ENCODE peak calls at places on chromosomes 6 and 20, in seven cellular contexts. X, U, A, Z, H, P and L are unnamed samples.

GRCh38 chr6:158262755-158263154 is 49.5 kb upstream of the TULP4 start:
- DNase-seq in X (no peak), U (no peak), A (no peak), Z (no peak), H (no peak), P (no peak), L (no peak)

GRCh38 chr6:99432877-99433276 is 7.8 kb upstream of the PNISR start:
- DNase-seq in X (no peak), U (peak), A (no peak), Z (no peak), H (no peak), P (no peak), L (no peak)

GRCh38 chr6:63527658-63528514 is 44.4 kb upstream of the LOC128125822 start:
- DNase-seq in X (peak), U (no peak), A (peak), Z (peak), H (no peak), P (peak), L (peak)

GRCh38 chr6:167750956-167751358 is 75.8 kb upstream of the AFDN start:
- DNase-seq in X (peak), U (no peak), A (peak), Z (peak), H (no peak), P (peak), L (peak)

GRCh38 chr6:13395272-13396237 is 67.2 kb upstream of the TBC1D7 start:
- DNase-seq in X (no peak), U (no peak), A (peak), Z (peak), H (no peak), P (peak), L (peak)

GRCh38 chr6:1535295-1535694 is 74.4 kb upstream of the FOXC1 start:
- DNase-seq in X (peak), U (no peak), A (no peak), Z (no peak), H (peak), P (no peak), L (no peak)

GRCh38 chr20:57993738-57994431 is 234.6 kb downstream of the ANKRD60 start:
- DNase-seq in X (no peak), U (no peak), A (no peak), Z (no peak), H (no peak), P (no peak), L (no peak)

GRCh38 chr6:148947621-148948444 is 201.0 kb downstream of the UST start:
- DNase-seq in X (peak), U (peak), A (peak), Z (peak), H (peak), P (peak), L (no peak)

GRCh38 chr20:19710336-19710721 is 47.7 kb upstream of the RIN2 start:
- DNase-seq in X (no peak), U (no peak), A (no peak), Z (peak), H (no peak), P (no peak), L (no peak)

GRCh38 chr20:9582137-9582536 is 67.7 kb downstream of the LAMP5 start:
- DNase-seq in X (no peak), U (no peak), A (no peak), Z (no peak), H (no peak), P (no peak), L (no peak)

GRCh38 chr6:12476484-12476883 is 186.3 kb downstream of the EDN1 start:
- DNase-seq in X (no peak), U (no peak), A (no peak), Z (no peak), H (no peak), P (no peak), L (no peak)

GRCh38 chr20:45325367-45325766 is 17.3 kb upstream of the MATN4 start:
- DNase-seq in X (no peak), U (no peak), A (no peak), Z (no peak), H (no peak), P (no peak), L (no peak)

GRCh38 chr6:1601616-1602355 is 7.9 kb upstream of the FOXC1 start:
- DNase-seq in X (no peak), U (no peak), A (no peak), Z (no peak), H (no peak), P (no peak), L (no peak)

GRCh38 chr6:169387809-169388383 is 134.2 kb upstream of the THBS2 start:
- DNase-seq in X (no peak), U (no peak), A (no peak), Z (no peak), H (no peak), P (no peak), L (no peak)

GRCh38 chr6:136173519-136174507 is 76.3 kb downstream of the MTFR2 start:
- DNase-seq in X (no peak), U (no peak), A (no peak), Z (no peak), H (no peak), P (peak), L (no peak)

GRCh38 chr20:3163099-3164042 is 3.7 kb upstream of the FASTKD5 start:
- DNase-seq in X (no peak), U (no peak), A (no peak), Z (no peak), H (no peak), P (no peak), L (no peak)

GRCh38 chr6:155244434-155244833 is 19.4 kb upstream of the CLDN20 start:
- DNase-seq in X (no peak), U (no peak), A (no peak), Z (no peak), H (no peak), P (no peak), L (no peak)
- H3K27ac ChIP-seq in X (no peak), U (no peak), A (no peak), Z (no peak), H (no peak), P (no peak), L (no peak)

GRCh38 chr6:44496705-44497369 is 109.3 kb downstream of the CDC5L start:
- DNase-seq in X (no peak), U (no peak), A (no peak), Z (no peak), H (no peak), P (no peak), L (no peak)
- H3K27ac ChIP-seq in X (no peak), U (no peak), A (no peak), Z (no peak), H (no peak), P (no peak), L (no peak)

DNA sequence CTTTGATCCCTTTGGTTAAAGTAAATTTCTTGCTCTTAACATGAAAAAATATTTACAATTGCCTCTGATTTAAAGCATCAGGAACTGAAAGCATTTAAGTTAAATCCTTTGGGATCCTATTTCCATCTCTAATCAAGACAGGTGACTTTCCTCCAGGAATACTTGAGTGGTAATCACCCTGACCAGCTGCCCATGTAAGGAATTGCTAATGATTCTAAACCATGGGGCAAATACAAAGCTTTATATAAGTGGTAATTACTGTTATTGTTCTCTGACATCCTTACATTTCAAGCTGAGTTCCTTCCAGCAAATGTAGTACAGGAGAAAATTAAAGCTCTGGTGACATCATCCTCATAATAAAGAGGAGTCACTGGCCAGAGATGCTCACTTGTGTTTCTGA is 100.6 kb downstream of the CRYBG1 start:
- DNase-seq in X (no peak), U (no peak), A (no peak), Z (no peak), H (no peak), P (no peak), L (no peak)
- H3K27ac ChIP-seq in X (no peak), U (no peak), A (no peak), Z (no peak), H (no peak), P (no peak), L (no peak)

DNA sequence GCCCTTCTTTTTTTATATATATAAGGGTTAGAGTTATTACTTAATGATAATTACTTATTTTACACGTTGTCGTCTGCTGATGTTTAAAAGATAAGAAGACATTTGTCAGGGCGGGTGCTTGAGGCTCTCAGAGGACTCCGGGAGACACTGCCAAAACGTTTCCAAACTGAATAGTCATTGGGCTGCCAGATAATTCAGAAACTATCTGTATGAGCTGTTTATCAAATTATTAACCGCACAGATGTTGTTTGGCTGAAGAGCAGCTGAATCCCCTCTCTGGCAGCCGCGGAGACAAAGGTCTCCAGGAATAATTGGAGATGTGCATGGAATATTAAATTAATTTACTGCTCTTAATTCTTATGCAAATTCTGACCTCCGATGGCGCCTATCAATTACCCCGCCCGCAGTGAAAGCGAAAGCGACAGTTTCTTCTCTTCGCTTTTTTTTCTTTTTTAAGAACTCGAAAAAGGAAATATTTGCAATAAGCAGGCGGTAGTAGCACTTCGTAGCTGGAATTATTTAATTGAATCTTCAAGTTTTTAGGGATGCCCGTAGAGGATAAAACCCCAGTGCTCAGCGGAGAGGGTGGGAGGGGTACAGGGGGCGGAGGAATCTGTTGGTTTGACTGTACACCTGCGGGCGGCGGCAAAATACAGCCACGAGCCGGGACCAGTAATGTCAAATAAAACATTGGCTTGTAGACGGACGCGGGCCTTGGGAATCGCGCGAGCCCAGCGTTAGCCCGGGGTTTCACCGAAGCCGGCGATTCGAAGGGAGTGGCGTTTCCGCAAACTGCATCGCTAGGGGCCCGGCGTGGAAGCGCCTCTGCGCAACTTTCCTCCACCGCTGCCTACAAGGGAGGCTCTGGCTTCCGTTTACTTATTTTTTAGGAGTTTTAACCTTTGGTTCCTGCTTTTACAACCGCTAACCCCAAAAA is 6.2 kb downstream of the LINC00237 start:
- DNase-seq in X (no peak), U (no peak), A (peak), Z (peak), H (peak), P (peak), L (no peak)
- H3K27ac ChIP-seq in X (no peak), U (no peak), A (peak), Z (no peak), H (no peak), P (no peak), L (no peak)

GRCh38 chr6:134626589-134626988 is 308.7 kb upstream of the SGK1 start:
- DNase-seq in X (no peak), U (no peak), A (no peak), Z (no peak), H (no peak), P (no peak), L (no peak)

GRCh38 chr6:134628154-134628553 is 310.2 kb upstream of the SGK1 start:
- DNase-seq in X (no peak), U (no peak), A (no peak), Z (no peak), H (no peak), P (no peak), L (no peak)

GRCh38 chr6:134627707-134628106 is 309.8 kb upstream of the SGK1 start:
- DNase-seq in X (no peak), U (no peak), A (no peak), Z (no peak), H (no peak), P (no peak), L (no peak)

GRCh38 chr6:134624781-134625180 is 306.9 kb upstream of the SGK1 start:
- DNase-seq in X (peak), U (no peak), A (no peak), Z (no peak), H (no peak), P (no peak), L (no peak)

GRCh38 chr6:134626131-134626530 is 308.2 kb upstream of the SGK1 start:
- DNase-seq in X (peak), U (no peak), A (no peak), Z (no peak), H (no peak), P (no peak), L (no peak)
- H3K27ac ChIP-seq in X (peak), U (no peak), A (no peak), Z (no peak), H (no peak), P (no peak), L (no peak)

DNA sequence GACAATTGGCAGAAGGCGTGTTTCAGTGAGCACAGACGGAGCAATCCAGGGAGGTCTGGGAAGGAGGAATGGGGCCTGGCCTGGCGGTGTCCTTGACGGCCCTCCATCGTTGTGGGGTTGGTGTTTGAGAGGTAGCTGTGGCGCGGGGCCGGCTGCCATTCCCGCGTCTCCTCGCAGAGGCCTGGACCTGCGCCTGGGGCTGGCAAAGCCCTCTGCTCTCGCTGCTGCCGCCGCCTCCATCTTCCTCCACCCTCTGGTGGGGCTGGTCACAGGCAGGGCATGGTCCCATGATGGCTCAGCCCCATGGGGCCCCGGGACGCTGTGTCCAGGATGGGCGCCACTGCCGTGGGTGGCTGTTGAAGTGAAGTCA is 7.6 kb downstream of the OSBPL2 start:
- DNase-seq in X (no peak), U (no peak), A (no peak), Z (no peak), H (no peak), P (no peak), L (no peak)
- H3K27ac ChIP-seq in X (no peak), U (no peak), A (no peak), Z (no peak), H (no peak), P (peak), L (no peak)

GRCh38 chr6:22042713-22043112 is 254.1 kb downstream of the PRL start:
- DNase-seq in X (no peak), U (no peak), A (no peak), Z (no peak), H (no peak), P (peak), L (no peak)
- H3K27ac ChIP-seq in X (no peak), U (no peak), A (peak), Z (no peak), H (no peak), P (peak), L (no peak)

GRCh38 chr6:29559524-29560287 is at the start of gene UBD:
- DNase-seq in X (no peak), U (no peak), A (no peak), Z (no peak), H (no peak), P (no peak), L (no peak)
- H3K27ac ChIP-seq in X (no peak), U (no peak), A (no peak), Z (no peak), H (no peak), P (peak), L (no peak)